ENCODE peak calls at places on chromosome 3, in six cellular contexts. One of them, this sample, is unnamed.

GRCh38 chr3:192819001-192819569 is 91.7 kb upstream of the FGF12 start:
- DNase-seq in activated gamma-delta T cell treated with Interleukin-2 at 50 U/mL for 16 hours: no peak
- DNase-seq in activated naive CD4-positive, alpha-beta T cell: no peak
- DNase-seq in stimulated activated CD4-positive, alpha-beta T cell treated with anti-CD3 and anti-CD28 coated beads, Interleukin-15, amount 100 ng/mL, for 1 hour: no peak
- DNase-seq in fibroblast of pulmonary artery: peak; percentile 84
- DNase-seq in right cardiac atrium: no peak
- DNase-seq in this sample: no peak

GRCh38 chr3:11513817-11514135 is 129.9 kb downstream of the VGLL4 start:
- DNase-seq in activated gamma-delta T cell treated with Interleukin-2 at 50 U/mL for 16 hours: no peak
- DNase-seq in activated naive CD4-positive, alpha-beta T cell: no peak
- DNase-seq in stimulated activated CD4-positive, alpha-beta T cell treated with anti-CD3 and anti-CD28 coated beads, Interleukin-15, amount 100 ng/mL, for 1 hour: no peak
- DNase-seq in fibroblast of pulmonary artery: no peak
- DNase-seq in right cardiac atrium: no peak
- DNase-seq in this sample: no peak

GRCh38 chr3:51343918-51344687 is 41.0 kb upstream of the MANF start:
- DNase-seq in activated gamma-delta T cell treated with Interleukin-2 at 50 U/mL for 16 hours: no peak
- DNase-seq in activated naive CD4-positive, alpha-beta T cell: no peak
- DNase-seq in stimulated activated CD4-positive, alpha-beta T cell treated with anti-CD3 and anti-CD28 coated beads, Interleukin-15, amount 100 ng/mL, for 1 hour: no peak
- DNase-seq in fibroblast of pulmonary artery: peak; percentile 81
- DNase-seq in right cardiac atrium: peak; percentile 17
- DNase-seq in this sample: no peak

GRCh38 chr3:150555859-150556436 is 9.4 kb downstream of the EIF2A start:
- DNase-seq in activated gamma-delta T cell treated with Interleukin-2 at 50 U/mL for 16 hours: no peak
- DNase-seq in activated naive CD4-positive, alpha-beta T cell: no peak
- DNase-seq in stimulated activated CD4-positive, alpha-beta T cell treated with anti-CD3 and anti-CD28 coated beads, Interleukin-15, amount 100 ng/mL, for 1 hour: no peak
- DNase-seq in fibroblast of pulmonary artery: no peak
- DNase-seq in right cardiac atrium: no peak
- DNase-seq in this sample: no peak

GRCh38 chr3:195906865-195907729 is 1.3 kb downstream of the TNK2 start:
- DNase-seq in activated gamma-delta T cell treated with Interleukin-2 at 50 U/mL for 16 hours: peak; percentile 63
- DNase-seq in activated naive CD4-positive, alpha-beta T cell: no peak
- DNase-seq in stimulated activated CD4-positive, alpha-beta T cell treated with anti-CD3 and anti-CD28 coated beads, Interleukin-15, amount 100 ng/mL, for 1 hour: peak; percentile 39
- DNase-seq in fibroblast of pulmonary artery: no peak
- DNase-seq in right cardiac atrium: no peak
- DNase-seq in this sample: no peak

GRCh38 chr3:182808041-182808765 is 14.9 kb downstream of the ATP11B start:
- DNase-seq in activated gamma-delta T cell treated with Interleukin-2 at 50 U/mL for 16 hours: no peak
- DNase-seq in activated naive CD4-positive, alpha-beta T cell: no peak
- DNase-seq in stimulated activated CD4-positive, alpha-beta T cell treated with anti-CD3 and anti-CD28 coated beads, Interleukin-15, amount 100 ng/mL, for 1 hour: no peak
- DNase-seq in fibroblast of pulmonary artery: no peak
- DNase-seq in right cardiac atrium: no peak
- DNase-seq in this sample: no peak

GRCh38 chr3:184022323-184022722 is 4.6 kb upstream of the ABCC5 start:
- DNase-seq in activated gamma-delta T cell treated with Interleukin-2 at 50 U/mL for 16 hours: no peak
- DNase-seq in activated naive CD4-positive, alpha-beta T cell: no peak
- DNase-seq in stimulated activated CD4-positive, alpha-beta T cell treated with anti-CD3 and anti-CD28 coated beads, Interleukin-15, amount 100 ng/mL, for 1 hour: no peak
- DNase-seq in fibroblast of pulmonary artery: no peak
- DNase-seq in right cardiac atrium: no peak
- DNase-seq in this sample: no peak

GRCh38 chr3:82875401-82875800 is 1114.0 kb upstream of the GBE1 start:
- DNase-seq in activated gamma-delta T cell treated with Interleukin-2 at 50 U/mL for 16 hours: no peak
- DNase-seq in activated naive CD4-positive, alpha-beta T cell: no peak
- DNase-seq in stimulated activated CD4-positive, alpha-beta T cell treated with anti-CD3 and anti-CD28 coated beads, Interleukin-15, amount 100 ng/mL, for 1 hour: no peak
- DNase-seq in fibroblast of pulmonary artery: no peak
- DNase-seq in right cardiac atrium: no peak
- DNase-seq in this sample: no peak

GRCh38 chr3:146131616-146132410 is 29.2 kb downstream of the PLOD2 start:
- DNase-seq in activated gamma-delta T cell treated with Interleukin-2 at 50 U/mL for 16 hours: no peak
- DNase-seq in activated naive CD4-positive, alpha-beta T cell: no peak
- DNase-seq in stimulated activated CD4-positive, alpha-beta T cell treated with anti-CD3 and anti-CD28 coated beads, Interleukin-15, amount 100 ng/mL, for 1 hour: no peak
- DNase-seq in fibroblast of pulmonary artery: peak; percentile 78
- DNase-seq in right cardiac atrium: no peak
- DNase-seq in this sample: no peak

GRCh38 chr3:113233497-113233896 is 22.1 kb downstream of the BOC start:
- DNase-seq in activated gamma-delta T cell treated with Interleukin-2 at 50 U/mL for 16 hours: no peak
- DNase-seq in activated naive CD4-positive, alpha-beta T cell: no peak
- DNase-seq in stimulated activated CD4-positive, alpha-beta T cell treated with anti-CD3 and anti-CD28 coated beads, Interleukin-15, amount 100 ng/mL, for 1 hour: no peak
- DNase-seq in fibroblast of pulmonary artery: no peak
- DNase-seq in right cardiac atrium: no peak
- DNase-seq in this sample: no peak

GRCh38 chr3:87987952-87988351 is 70.9 kb downstream of the CGGBP1 start:
- DNase-seq in activated gamma-delta T cell treated with Interleukin-2 at 50 U/mL for 16 hours: no peak
- DNase-seq in activated naive CD4-positive, alpha-beta T cell: no peak
- DNase-seq in stimulated activated CD4-positive, alpha-beta T cell treated with anti-CD3 and anti-CD28 coated beads, Interleukin-15, amount 100 ng/mL, for 1 hour: no peak
- DNase-seq in fibroblast of pulmonary artery: no peak
- DNase-seq in right cardiac atrium: no peak
- DNase-seq in this sample: no peak

GRCh38 chr3:170080605-170081004 is 42.8 kb downstream of the GPR160 start:
- DNase-seq in activated gamma-delta T cell treated with Interleukin-2 at 50 U/mL for 16 hours: no peak
- DNase-seq in activated naive CD4-positive, alpha-beta T cell: no peak
- DNase-seq in stimulated activated CD4-positive, alpha-beta T cell treated with anti-CD3 and anti-CD28 coated beads, Interleukin-15, amount 100 ng/mL, for 1 hour: no peak
- DNase-seq in fibroblast of pulmonary artery: no peak
- DNase-seq in right cardiac atrium: no peak
- DNase-seq in this sample: no peak